ENCODE peak calls at places on chromosomes 3 and 15, in eight cellular contexts. M, V, D, R, W, L, X and K are unnamed samples.

GRCh38 chr15:38562278-38562677 is 2.3 kb downstream of the RASGRP1 start:
- DNase-seq in R (no peak), V (no peak), W (no peak), M (no peak), D (no peak), X (peak), L (no peak), K (no peak)

GRCh38 chr15:66919421-66919820 is 146.0 kb upstream of the SMAD3 start:
- DNase-seq in M (no peak), V (no peak), L (no peak), W (no peak), D (no peak), X (no peak), R (no peak), K (no peak)

GRCh38 chr3:171309906-171310359 is 150.3 kb downstream of the TNIK start:
- DNase-seq in M (no peak), X (no peak), W (peak), L (no peak), R (peak), D (no peak), V (no peak), K (no peak)

GRCh38 chr3:15768421-15769255 is 29.1 kb downstream of the ANKRD28 start:
- DNase-seq in M (no peak), W (peak), V (peak), X (no peak), R (peak), L (peak), D (peak), K (peak)

GRCh38 chr3:170701696-170702678 is 116.1 kb upstream of the SLC7A14 start:
- DNase-seq in X (no peak), D (no peak), W (no peak), M (no peak), V (no peak), L (no peak), R (no peak), K (no peak)

GRCh38 chr3:106825962-106826605 is 551.2 kb upstream of the CCDC54 start:
- DNase-seq in W (peak), V (no peak), R (peak), D (no peak), M (no peak), L (no peak), X (peak), K (no peak)

GRCh38 chr3:169103941-169104340 is 559.6 kb downstream of the MECOM start:
- DNase-seq in M (no peak), R (no peak), L (no peak), W (no peak), X (no peak), V (no peak), D (no peak), K (no peak)

GRCh38 chr15:66004618-66005262 is 135.4 kb downstream of the RAB11A start:
- DNase-seq in W (peak), V (peak), R (peak), X (peak), L (no peak), M (no peak), D (no peak), K (no peak)

GRCh38 chr3:128070898-128071591 is 18.8 kb downstream of the SEC61A1 start:
- DNase-seq in R (no peak), X (no peak), V (no peak), D (no peak), M (no peak), W (no peak), L (no peak), K (no peak)

GRCh38 chr3:60582285-60582684 is 669.0 kb downstream of the FHIT start:
- DNase-seq in X (peak), L (no peak), D (no peak), R (no peak), V (no peak), M (no peak), W (no peak), K (no peak)

GRCh38 chr3:149554826-149555225 is 80.3 kb downstream of the TM4SF4 start:
- DNase-seq in L (no peak), M (no peak), R (peak), V (no peak), D (peak), W (peak), X (no peak), K (no peak)

GRCh38 chr3:95277614-95278013 is 1214.8 kb downstream of the NSUN3 start:
- DNase-seq in D (peak), L (no peak), V (no peak), W (no peak), M (no peak), X (no peak), R (no peak), K (no peak)

GRCh38 chr15:60390931-60391501 is 6.8 kb downstream of the ANXA2 start:
- DNase-seq in X (peak), D (no peak), V (no peak), W (peak), L (no peak), M (no peak), R (peak), K (no peak)

GRCh38 chr15:69457304-69458280 is 5.0 kb downstream of the RPLP1 start:
- DNase-seq in X (no peak), L (no peak), W (no peak), D (no peak), V (no peak), M (no peak), R (no peak), K (no peak)

GRCh38 chr15:101003706-101004105 is 84.5 kb downstream of the LRRK1 start:
- DNase-seq in V (no peak), R (no peak), X (peak), M (no peak), W (no peak), L (no peak), D (no peak), K (no peak)

GRCh38 chr15:57694264-57694663 is 12.2 kb upstream of the POLR2M start:
- DNase-seq in M (no peak), W (peak), X (no peak), V (no peak), D (no peak), R (no peak), L (no peak), K (no peak)

GRCh38 chr3:182802413-182802812 is 9.1 kb downstream of the ATP11B start:
- DNase-seq in M (no peak), D (no peak), W (no peak), R (peak), L (peak), V (no peak), X (peak), K (no peak)

GRCh38 chr3:99128205-99128604 is 226.7 kb upstream of the DCBLD2 start:
- DNase-seq in W (no peak), V (no peak), R (no peak), X (no peak), D (no peak), L (no peak), M (no peak), K (no peak)

GRCh38 chr15:93029613-93030429 is 59.2 kb downstream of the RGMA start:
- DNase-seq in R (peak), D (no peak), X (no peak), M (no peak), V (no peak), W (peak), L (no peak), K (no peak)

GRCh38 chr15:27906802-27907201 is 192.3 kb downstream of the OCA2 start:
- DNase-seq in W (no peak), M (no peak), X (no peak), L (no peak), D (no peak), R (no peak), V (no peak), K (no peak)

GRCh38 chr3:183548262-183548769 is 7.2 kb downstream of the KLHL6 start:
- DNase-seq in W (peak), V (no peak), X (peak), R (peak), M (no peak), D (no peak), L (no peak), K (no peak)

GRCh38 chr15:41732487-41732886 is 41.8 kb upstream of the MAPKBP1 start:
- DNase-seq in M (no peak), D (no peak), X (no peak), R (no peak), V (no peak), W (no peak), L (no peak), K (no peak)

GRCh38 chr3:134799393-134799792 is 4.3 kb downstream of the EPHB1 start:
- DNase-seq in V (no peak), X (no peak), L (no peak), M (no peak), R (no peak), W (no peak), D (no peak), K (no peak)

GRCh38 chr15:94300612-94301011 is 69.3 kb downstream of the MCTP2 start:
- DNase-seq in D (no peak), V (no peak), M (no peak), W (no peak), R (no peak), L (no peak), X (no peak), K (no peak)

GRCh38 chr3:61236556-61236955 is 14.7 kb downstream of the FHIT start:
- DNase-seq in L (no peak), M (no peak), R (peak), W (no peak), D (no peak), X (no peak), V (peak), K (no peak)

GRCh38 chr3:165635791-165636681 is 201.2 kb downstream of the BCHE start:
- DNase-seq in L (no peak), W (no peak), R (peak), V (no peak), X (no peak), M (no peak), D (no peak), K (no peak)

GRCh38 chr3:141275032-141275422 is 43.4 kb downstream of the PXYLP1 start:
- DNase-seq in R (peak), X (no peak), D (no peak), L (no peak), M (no peak), V (peak), W (peak), K (no peak)

GRCh38 chr3:47496892-47497291 is 16.6 kb downstream of the ELP6 start:
- DNase-seq in R (no peak), M (no peak), X (no peak), W (no peak), L (no peak), D (no peak), V (no peak), K (no peak)